ENCODE peak calls at places on chromosomes 4 and X, in four cellular contexts. M, Q, C and X are unnamed samples.

GRCh38 chr4:88613417-88613875 is 21.2 kb downstream of the HERC3 start:
- DNase-seq in C (no peak), Q (peak; percentile 41), M (no peak), X (no peak)

GRCh38 chr4:65046496-65047101 is 623.7 kb downstream of the EPHA5 start:
- DNase-seq in C (peak; percentile 13), M (no peak), Q (no peak), X (no peak)

GRCh38 chr4:155618183-155618838 is 48.3 kb upstream of the GUCY1A1 start:
- DNase-seq in C (no peak), M (no peak), Q (no peak), X (no peak)

GRCh38 chr4:131426023-131426758 is 1722.9 kb upstream of the PCDH10 start:
- DNase-seq in C (no peak), Q (no peak), M (no peak), X (peak; percentile 6)

GRCh38 chr4:54719378-54719777 is 61.6 kb downstream of the KIT start:
- DNase-seq in Q (no peak), M (no peak), C (no peak), X (no peak)

GRCh38 chr4:117987464-117987863 is 46.8 kb upstream of the NDST3 start:
- DNase-seq in C (no peak), Q (no peak), M (peak; percentile 4), X (no peak)

GRCh38 chr4:108068422-108068821 is 78.7 kb downstream of the HADH start:
- DNase-seq in M (peak; percentile 20), Q (no peak), C (no peak), X (no peak)

GRCh38 chr4:145920205-145920604 is 18.4 kb downstream of the ZNF827 start:
- DNase-seq in C (no peak), Q (no peak), M (peak; percentile 97), X (no peak)

GRCh38 chrX:155216940-155217450 is 735 bp downstream of the VBP1 start:
- DNase-seq in C (peak; percentile 5), M (no peak), Q (peak; percentile 3), X (peak; percentile 26)
- TF ChIP-seq CTCF in C (no peak), M (no peak), Q (no peak), X (no peak)

GRCh38 chrX:130025256-130025655 is 42.8 kb downstream of the BCORL1 start:
- DNase-seq in C (no peak), M (no peak), Q (peak; percentile 1), X (no peak)
- TF ChIP-seq CTCF in C (no peak), M (no peak), Q (peak; percentile 43), X (no peak)

DNA sequence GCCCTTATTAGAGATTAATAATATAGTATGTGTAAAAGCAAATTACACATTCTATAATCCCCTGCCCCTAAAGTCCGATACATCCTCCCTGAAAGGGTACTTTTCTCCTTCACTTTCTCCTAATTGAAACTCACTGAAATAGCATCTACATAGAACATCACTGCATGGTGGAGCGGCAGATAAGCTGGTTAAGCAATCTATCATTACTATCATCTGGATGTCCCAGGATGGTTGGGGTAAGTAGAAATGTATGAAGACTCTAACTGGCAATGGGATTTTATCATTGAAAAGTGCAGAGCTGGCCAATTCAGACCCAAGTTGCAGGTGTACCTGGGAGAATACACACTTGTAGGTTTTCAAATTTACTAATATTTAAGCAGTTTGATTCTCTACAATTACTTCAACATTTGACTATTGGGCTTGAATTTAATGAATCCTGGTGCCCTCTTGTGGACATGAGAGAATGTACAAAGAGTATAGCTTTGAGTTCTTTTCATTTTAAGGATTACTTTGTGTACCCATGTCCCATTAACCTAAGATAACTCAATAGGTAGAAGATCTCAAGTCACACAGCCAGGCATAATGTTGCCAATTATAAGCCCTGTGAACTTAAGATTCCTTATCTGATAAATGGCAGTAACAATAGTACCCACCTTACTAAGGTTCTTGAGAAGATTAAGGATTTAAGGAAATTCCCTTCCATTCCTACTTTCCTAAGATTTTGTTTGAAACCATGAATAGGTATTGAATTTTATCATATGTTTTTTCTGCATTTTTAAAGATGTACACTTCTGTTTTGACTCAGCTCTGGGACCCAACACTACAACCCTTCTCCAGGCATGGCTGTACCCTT is 69.8 kb downstream of the SHROOM3 start:
- DNase-seq in Q (peak; percentile 32), C (no peak), M (peak; percentile 75), X (peak; percentile 52)
- TF ChIP-seq CTCF in Q (peak; percentile 84), C (peak; percentile 61), M (peak; percentile 64), X (peak; percentile 56)

GRCh38 chr4:113331811-113332210 is 282.4 kb downstream of the ANK2 start:
- DNase-seq in C (no peak), M (no peak), Q (no peak), X (no peak)

GRCh38 chr4:113325876-113326615 is 276.6 kb downstream of the ANK2 start:
- DNase-seq in Q (no peak), C (no peak), M (no peak), X (no peak)

GRCh38 chr4:113330200-113330599 is 280.7 kb downstream of the ANK2 start:
- DNase-seq in M (no peak), C (no peak), Q (no peak), X (no peak)

GRCh38 chr4:113327513-113327912 is 278.1 kb downstream of the ANK2 start:
- DNase-seq in C (no peak), Q (no peak), M (peak; percentile 7), X (no peak)

GRCh38 chr4:113328514-113328913 is 279.1 kb downstream of the ANK2 start:
- DNase-seq in M (peak; percentile 16), C (peak; percentile 47), Q (peak; percentile 26), X (no peak)
- TF ChIP-seq CTCF in M (peak; percentile 50), C (peak; percentile 69), Q (peak; percentile 77), X (peak; percentile 32)

GRCh38 chrX:51496501-51497291 is at the start of gene NUDT11:
- DNase-seq in C (peak; percentile 87), M (peak; percentile 80), Q (peak; percentile 70), X (peak; percentile 50)

DNA sequence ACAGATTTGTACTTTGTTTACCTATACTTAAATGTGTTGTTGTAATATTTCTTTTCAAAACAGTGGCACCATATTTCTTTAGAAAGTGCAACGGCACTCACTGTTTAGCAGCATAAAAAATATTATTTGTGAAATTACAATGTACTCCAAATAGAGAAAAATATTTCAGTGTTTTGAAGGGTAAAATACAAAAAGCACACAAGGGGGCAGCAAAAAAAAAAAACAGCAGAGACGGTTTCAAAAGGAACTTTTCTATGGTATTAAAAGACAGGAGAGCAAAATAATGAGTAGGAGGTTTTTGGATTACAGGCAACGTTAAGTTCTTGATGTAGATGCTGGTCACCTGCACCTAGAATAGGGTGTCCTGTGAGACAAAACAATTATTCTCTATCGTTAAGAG is 2.0 kb downstream of the NUDT11 start:
- DNase-seq in M (peak; percentile 10), C (no peak), Q (peak; percentile 25), X (no peak)
- TF ChIP-seq CTCF in M (peak; percentile 16), C (peak; percentile 29), Q (peak; percentile 71), X (no peak)

GRCh38 chr4:13109536-13109935 is 374.6 kb downstream of the RAB28 start:
- DNase-seq in C (no peak), M (no peak), Q (no peak), X (no peak)

GRCh38 chr4:13112030-13112429 is 372.1 kb downstream of the RAB28 start:
- DNase-seq in Q (no peak), C (no peak), M (no peak), X (no peak)

GRCh38 chr4:13103382-13104015 is 380.6 kb downstream of the RAB28 start:
- DNase-seq in C (no peak), Q (no peak), M (no peak), X (no peak)

GRCh38 chr4:13102344-13102743 is 381.8 kb downstream of the RAB28 start:
- DNase-seq in Q (no peak), M (no peak), C (no peak), X (no peak)

DNA sequence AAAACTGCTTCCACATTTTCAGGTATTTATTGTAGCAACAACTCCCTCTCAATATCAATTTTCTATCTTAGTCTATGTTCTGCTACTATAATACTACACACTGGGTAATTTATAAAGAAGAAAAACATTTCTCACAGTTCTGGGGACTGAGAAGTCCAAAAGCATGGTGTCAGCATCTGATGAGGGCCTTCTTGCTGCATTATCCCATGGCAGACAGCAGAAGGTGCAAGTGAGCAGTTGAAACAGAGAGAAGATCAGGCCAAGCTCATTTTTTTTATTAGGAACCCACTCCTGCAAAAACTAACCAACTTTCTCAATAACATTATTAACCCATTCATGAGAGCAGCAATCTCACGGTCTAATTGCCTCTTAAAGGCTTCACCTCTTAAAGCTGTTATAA is 376.0 kb downstream of the RAB28 start:
- DNase-seq in M (no peak), Q (no peak), C (no peak), X (no peak)
- TF ChIP-seq CTCF in M (no peak), Q (no peak), C (peak; percentile 20), X (peak; percentile 13)

GRCh38 chr4:40546972-40547371 is 82.7 kb downstream of the RBM47 start:
- DNase-seq in M (no peak), Q (no peak), C (no peak), X (no peak)
- TF ChIP-seq CTCF in M (no peak), Q (no peak), C (no peak), X (no peak)

DNA sequence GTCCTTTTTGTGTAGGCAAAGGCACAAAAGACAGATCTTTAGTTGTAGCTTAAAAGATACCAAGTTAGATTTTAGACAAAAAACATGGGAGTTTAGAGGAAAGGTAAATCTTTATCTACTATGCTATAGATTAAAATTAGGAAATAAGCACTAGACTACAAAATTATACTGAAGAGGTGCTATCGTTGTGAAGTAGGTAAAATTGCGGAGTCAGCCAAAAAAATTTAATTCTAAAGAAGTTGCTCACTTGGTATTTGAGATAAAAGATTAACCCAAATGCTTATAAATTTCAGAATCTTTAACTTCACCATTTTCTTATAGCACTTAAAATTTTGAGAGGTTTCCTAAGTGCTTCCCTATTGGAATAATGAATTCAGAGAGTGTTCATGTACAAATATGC is 604.1 kb downstream of the GRXCR1 start:
- DNase-seq in Q (no peak), M (no peak), C (no peak), X (no peak)
- TF ChIP-seq CTCF in Q (no peak), M (no peak), C (no peak), X (no peak)

GRCh38 chrX:10722804-10723364 is 102.5 kb upstream of the MID1 start:
- DNase-seq in C (peak; percentile 50), M (peak; percentile 77), Q (peak; percentile 21), X (peak; percentile 67)

GRCh38 chrX:10726647-10727046 is 106.3 kb upstream of the MID1 start:
- DNase-seq in M (peak; percentile 75), C (no peak), Q (no peak), X (no peak)

GRCh38 chrX:10729000-10729399 is 108.6 kb upstream of the MID1 start:
- DNase-seq in Q (no peak), M (no peak), C (no peak), X (no peak)

DNA sequence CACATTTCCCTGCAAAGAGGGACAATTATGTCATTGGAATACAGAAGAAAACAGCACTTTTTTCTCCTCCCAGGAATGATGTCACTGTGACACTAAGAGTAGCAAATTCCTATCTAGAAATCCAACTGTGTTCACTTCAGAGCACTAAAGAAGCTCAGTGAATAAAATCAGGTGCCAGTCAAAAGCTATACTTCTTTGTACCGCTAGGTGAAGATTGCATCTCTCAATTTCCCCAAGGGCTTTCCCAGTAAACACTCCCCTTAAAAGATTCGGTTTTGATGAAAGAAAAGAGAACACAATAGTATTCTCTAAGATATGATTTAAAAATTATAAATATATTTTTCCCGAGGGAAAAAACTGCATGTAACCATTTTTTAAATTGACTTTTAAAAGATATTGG is 104.7 kb upstream of the MID1 start:
- DNase-seq in M (no peak), Q (no peak), C (no peak), X (peak; percentile 25)
- TF ChIP-seq CTCF in M (peak; percentile 20), Q (peak; percentile 63), C (peak; percentile 56), X (peak; percentile 29)